ENCODE peak calls at places on chromosome 12, in six cellular contexts. Y is H9, B is psoas muscle, J is GM23338, W is keratinocyte, A is hepatocyte. P is an unnamed sample.

GRCh38 chr12:1581973-1582708 is 12.2 kb downstream of the FBXL14 start:
- DNase-seq in Y (no peak), B (no peak), J (no peak), W (no peak), A (no peak), P (no peak)

GRCh38 chr12:107200394-107200793 is 107.0 kb upstream of the CRY1 start:
- DNase-seq in Y (no peak), B (no peak), J (no peak), W (peak), A (peak), P (no peak)

GRCh38 chr12:51307655-51308593 is 16.1 kb downstream of the BIN2 start:
- DNase-seq in Y (no peak), B (no peak), J (no peak), W (no peak), A (peak), P (no peak)

GRCh38 chr12:53325539-53326061 is 4.2 kb upstream of the AAAS start:
- DNase-seq in Y (peak), B (peak), J (peak), W (no peak), A (no peak), P (peak)

GRCh38 chr12:97229036-97229435 is 233.6 kb upstream of the RMST start:
- DNase-seq in Y (no peak), B (no peak), J (no peak), W (no peak), A (no peak), P (no peak)

GRCh38 chr12:65603428-65604351 is 220.6 kb upstream of the HMGA2 start:
- DNase-seq in Y (no peak), B (no peak), J (peak), W (no peak), A (peak), P (no peak)

GRCh38 chr12:48998497-48999353 is 450 bp downstream of the DDN start:
- DNase-seq in Y (peak), B (peak), J (peak), W (no peak), A (peak), P (no peak)

GRCh38 chr12:5213990-5214389 is 170.3 kb downstream of the KCNA5 start:
- DNase-seq in Y (no peak), B (no peak), J (no peak), W (no peak), A (no peak), P (no peak)

GRCh38 chr12:19036673-19037357 is 92.7 kb upstream of the PLEKHA5 start:
- DNase-seq in Y (no peak), B (no peak), J (no peak), W (no peak), A (no peak), P (no peak)

GRCh38 chr12:4114986-4115385 is 158.6 kb upstream of the CCND2 start:
- DNase-seq in Y (peak), B (no peak), J (peak), W (no peak), A (no peak), P (no peak)

GRCh38 chr12:26124491-26125450 is at the start of gene BHLHE41:
- DNase-seq in Y (peak), B (peak), J (peak), W (no peak), A (peak), P (peak)

GRCh38 chr12:128267246-128267622 is 264 bp downstream of the TMEM132C start:
- DNase-seq in Y (no peak), B (no peak), J (peak), W (no peak), A (peak), P (no peak)

GRCh38 chr12:48105321-48105866 is 485 bp downstream of the SENP1 start:
- DNase-seq in Y (no peak), B (no peak), J (peak), W (no peak), A (peak), P (peak)

GRCh38 chr12:41364211-41364610 is 176.1 kb downstream of the PDZRN4 start:
- DNase-seq in Y (no peak), B (no peak), J (no peak), W (no peak), A (no peak), P (no peak)

GRCh38 chr12:117097159-117097558 is 2.1 kb downstream of the TESC start:
- DNase-seq in Y (no peak), B (no peak), J (no peak), W (no peak), A (no peak), P (no peak)

DNA sequence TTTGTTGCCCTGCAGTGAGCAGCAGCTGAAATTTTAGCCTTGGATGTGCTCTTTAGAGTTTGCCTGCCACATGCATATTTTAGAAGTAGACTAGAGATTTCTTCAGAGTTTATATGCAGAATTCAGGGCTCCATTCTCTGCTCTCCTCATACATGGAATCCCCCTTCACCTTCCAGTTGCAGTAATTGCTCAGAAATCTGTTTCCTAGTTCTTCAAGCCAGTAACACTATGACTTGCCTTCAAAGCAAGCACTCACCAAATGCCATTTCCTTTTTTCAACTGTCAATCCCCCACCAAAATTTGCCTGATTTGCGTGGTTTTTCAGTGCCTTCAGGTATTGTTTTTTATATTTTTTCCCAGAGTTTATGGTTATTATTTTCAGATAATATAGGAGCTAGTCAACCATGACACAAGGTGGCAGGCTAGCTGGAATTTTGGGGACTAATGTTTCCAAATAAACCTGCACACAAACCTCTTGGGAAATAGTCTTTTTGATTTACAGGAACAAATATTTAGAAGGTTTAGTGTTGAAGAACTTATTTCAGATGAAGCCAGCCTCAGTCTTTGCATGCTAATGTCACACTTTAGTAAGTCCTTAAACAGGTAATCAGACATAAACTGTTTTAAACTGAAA is 79.2 kb downstream of the ASCL1 start:
- DNase-seq in Y (no peak), B (no peak), J (no peak), W (no peak), A (no peak), P (no peak)
- TF ChIP-seq CTCF in Y (no peak), B (no peak), J (no peak), W (no peak), A (no peak), P (no peak)

DNA sequence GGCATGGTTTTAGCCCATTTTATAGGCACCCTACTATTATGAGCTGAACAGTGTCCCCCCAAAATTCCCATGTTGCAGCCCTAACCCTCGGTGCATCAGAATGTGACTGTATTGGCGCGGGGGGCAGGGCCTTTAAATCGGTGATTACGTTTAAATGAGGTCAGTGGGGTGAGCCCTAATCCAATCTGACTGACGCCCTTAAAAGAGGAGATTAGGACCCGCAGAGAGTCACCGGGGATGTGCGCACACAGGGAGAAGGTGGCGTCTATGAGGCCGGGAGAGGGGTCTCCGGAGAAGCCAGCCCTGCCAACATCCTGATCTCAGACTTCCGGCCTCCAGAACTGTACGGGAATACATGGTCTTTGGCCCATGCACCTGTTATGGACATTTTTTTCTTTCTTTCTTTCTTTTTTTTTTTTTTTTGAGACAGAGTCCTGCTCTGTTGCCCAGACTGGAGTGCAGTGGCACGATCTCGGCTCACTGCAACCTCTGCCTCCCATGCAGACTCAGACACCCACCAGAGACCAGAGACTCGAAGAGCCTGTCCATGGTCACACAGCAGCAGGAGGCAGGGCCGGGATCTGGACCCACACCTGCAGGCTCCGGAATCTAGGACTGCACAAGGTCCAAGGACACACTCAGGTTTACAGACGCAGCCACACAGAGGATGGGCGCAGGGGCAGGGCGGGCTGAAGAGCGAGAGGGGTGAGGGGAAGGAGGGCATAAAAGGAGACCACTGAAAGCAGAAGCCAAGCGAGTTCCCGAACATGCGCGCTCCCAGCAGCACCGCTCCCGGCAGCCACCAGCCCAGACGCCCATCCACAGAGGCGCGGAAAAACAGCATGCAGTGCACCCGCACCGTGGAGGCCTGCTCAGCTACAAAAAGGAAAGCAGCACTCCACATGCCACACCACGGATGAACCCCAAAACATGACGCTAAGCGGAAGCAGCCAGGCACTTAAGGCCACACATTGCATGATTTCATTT is 19.0 kb downstream of the SCARB1 start:
- DNase-seq in Y (no peak), B (no peak), J (no peak), W (no peak), A (no peak), P (no peak)
- H3K27ac ChIP-seq in Y (no peak), B (no peak), J (peak), W (no peak), A (no peak), P (no peak)

GRCh38 chr12:105204916-105205315 is 31.1 kb downstream of the APPL2 start:
- DNase-seq in Y (no peak), B (peak), J (no peak), W (no peak), A (peak), P (no peak)
- TF ChIP-seq CTCF in Y (no peak), B (no peak), J (no peak), W (no peak), A (no peak), P (no peak)

GRCh38 chr12:132475304-132476037 is 14.5 kb upstream of the FBRSL1 start:
- DNase-seq in Y (no peak), B (no peak), J (no peak), W (no peak), A (no peak), P (no peak)

GRCh38 chr12:132476038-132476414 is 13.9 kb upstream of the FBRSL1 start:
- DNase-seq in Y (no peak), B (no peak), J (no peak), W (no peak), A (no peak), P (no peak)

GRCh38 chr12:132477703-132478432 is 12.1 kb upstream of the FBRSL1 start:
- DNase-seq in Y (no peak), B (no peak), J (no peak), W (no peak), A (no peak), P (no peak)

GRCh38 chr12:132477009-132477702 is 12.8 kb upstream of the FBRSL1 start:
- DNase-seq in Y (no peak), B (no peak), J (no peak), W (no peak), A (no peak), P (no peak)

GRCh38 chr12:132476421-132476820 is 13.5 kb upstream of the FBRSL1 start:
- DNase-seq in Y (no peak), B (no peak), J (no peak), W (no peak), A (no peak), P (no peak)
- H3K27ac ChIP-seq in Y (no peak), B (no peak), J (no peak), W (no peak), A (no peak), P (no peak)

GRCh38 chr12:118611295-118611694 is 234.9 kb downstream of the SUDS3 start:
- DNase-seq in Y (peak), B (no peak), J (peak), W (no peak), A (no peak), P (peak)

GRCh38 chr12:118611770-118612169 is 235.4 kb downstream of the SUDS3 start:
- DNase-seq in Y (no peak), B (no peak), J (no peak), W (no peak), A (no peak), P (no peak)

GRCh38 chr12:118607831-118608230 is 231.5 kb downstream of the SUDS3 start:
- DNase-seq in Y (no peak), B (no peak), J (no peak), W (no peak), A (no peak), P (no peak)

GRCh38 chr12:118606690-118607089 is 230.3 kb downstream of the SUDS3 start:
- DNase-seq in Y (no peak), B (no peak), J (no peak), W (no peak), A (no peak), P (no peak)

DNA sequence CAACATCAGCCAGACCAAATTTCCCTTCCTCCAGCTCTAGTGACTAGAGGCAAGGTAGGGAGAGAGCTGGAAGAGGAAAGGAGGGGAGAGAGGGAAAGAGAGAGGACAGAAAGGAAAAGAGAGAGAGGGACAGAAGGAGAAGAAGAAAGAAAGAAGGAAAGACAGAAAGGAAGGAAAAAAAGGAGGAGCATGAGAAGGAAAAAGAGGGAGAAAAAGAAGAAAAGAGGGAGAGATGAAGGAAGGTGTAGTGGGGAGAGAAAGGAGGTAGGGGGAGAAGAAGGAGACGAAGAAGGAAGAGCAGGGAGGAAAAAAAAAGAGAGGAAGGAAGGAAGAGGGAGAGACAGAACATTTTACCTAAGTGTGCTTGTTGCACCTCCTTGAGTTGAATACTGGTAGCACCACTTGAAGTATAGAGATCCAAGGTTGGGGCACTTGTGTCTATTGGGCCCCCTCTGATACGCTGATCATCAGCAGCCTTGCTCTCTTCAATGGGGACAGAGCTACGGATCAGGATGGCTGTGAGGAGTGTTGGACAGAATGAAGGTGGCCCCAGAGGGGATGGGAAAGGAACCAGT is 232.5 kb downstream of the SUDS3 start:
- DNase-seq in Y (no peak), B (no peak), J (peak), W (no peak), A (no peak), P (no peak)
- TF ChIP-seq CTCF in Y (peak), B (peak), J (peak), W (no peak), A (no peak), P (no peak)

GRCh38 chr12:76043377-76043776 is 11.8 kb upstream of the PHLDA1 start:
- DNase-seq in Y (no peak), B (no peak), J (no peak), W (no peak), A (no peak), P (no peak)

GRCh38 chr12:76047742-76048141 is 16.2 kb upstream of the PHLDA1 start:
- DNase-seq in Y (no peak), B (no peak), J (no peak), W (no peak), A (no peak), P (no peak)

GRCh38 chr12:76049575-76050251 is 18.1 kb upstream of the PHLDA1 start:
- DNase-seq in Y (no peak), B (no peak), J (no peak), W (no peak), A (no peak), P (no peak)

GRCh38 chr12:76042147-76042546 is 10.6 kb upstream of the PHLDA1 start:
- DNase-seq in Y (no peak), B (no peak), J (no peak), W (no peak), A (no peak), P (no peak)

GRCh38 chr12:76047060-76047459 is 15.5 kb upstream of the PHLDA1 start:
- DNase-seq in Y (no peak), B (no peak), J (no peak), W (no peak), A (no peak), P (no peak)
- H3K27ac ChIP-seq in Y (no peak), B (no peak), J (no peak), W (no peak), A (no peak), P (no peak)

DNA sequence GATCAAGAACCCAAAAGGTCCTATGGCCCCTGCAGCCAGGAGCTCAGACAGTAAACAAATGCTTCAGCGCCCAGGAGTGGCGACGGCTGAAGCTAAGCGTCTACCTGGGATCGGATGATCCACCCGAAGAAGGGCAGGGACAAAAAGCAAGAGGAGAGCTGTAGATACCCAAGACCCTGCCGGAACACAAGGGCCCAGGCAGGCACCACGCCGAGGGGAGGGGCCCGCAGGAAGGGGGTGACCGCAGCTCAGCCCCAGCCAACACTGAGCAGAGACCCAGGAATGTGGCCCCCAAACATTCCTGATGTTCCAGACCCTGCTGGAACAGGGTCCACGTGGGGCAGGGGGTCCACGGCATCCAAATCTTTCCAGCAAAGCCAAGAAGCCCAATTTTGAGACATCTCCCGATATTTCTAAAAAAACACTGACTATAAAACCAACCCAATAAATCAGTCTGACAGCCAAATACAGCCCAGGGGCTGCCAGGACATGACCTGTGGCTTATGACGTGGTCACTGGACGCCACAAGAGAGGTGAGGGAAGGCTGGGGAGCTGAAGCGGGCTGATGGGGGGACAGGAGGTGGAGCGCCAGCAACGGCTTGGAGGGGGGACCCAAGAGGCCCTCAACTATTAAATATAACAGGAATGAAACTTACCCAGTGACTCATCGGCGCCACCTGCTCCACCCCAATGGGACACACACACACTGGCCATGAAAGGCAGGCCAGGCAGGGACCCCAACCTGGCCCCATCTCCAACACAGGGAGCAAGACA is 58.9 kb downstream of the NCOR2 start:
- DNase-seq in Y (no peak), B (peak), J (no peak), W (no peak), A (no peak), P (no peak)
- TF ChIP-seq CTCF in Y (peak), B (no peak), J (peak), W (no peak), A (peak), P (no peak)

P was measured in coronary artery.